ENCODE peak calls at places on chromosome 14, in five cellular contexts. One of them, this sample, is unnamed.

GRCh38 chr14:101116065-101116464 is 212.5 kb upstream of the RTL1 start:
- DNase-seq in endothelial cell of umbilical vein: no peak
- DNase-seq in H1: peak; percentile 43
- DNase-seq in HCT116: no peak
- DNase-seq in HepG2: no peak
- DNase-seq in this sample: no peak

GRCh38 chr14:21049263-21049662 is 7.1 kb downstream of the RNASE7 start:
- DNase-seq in endothelial cell of umbilical vein: no peak
- DNase-seq in H1: no peak
- DNase-seq in HCT116: no peak
- DNase-seq in HepG2: no peak
- DNase-seq in this sample: no peak

GRCh38 chr14:58540693-58541092 is 97.1 kb upstream of the DACT1 start:
- DNase-seq in endothelial cell of umbilical vein: no peak
- DNase-seq in H1: no peak
- DNase-seq in HCT116: no peak
- DNase-seq in HepG2: no peak
- DNase-seq in this sample: no peak

GRCh38 chr14:80955434-80955939 is at the start of gene TSHR:
- DNase-seq in endothelial cell of umbilical vein: no peak
- DNase-seq in H1: peak; percentile 70
- DNase-seq in HCT116: no peak
- DNase-seq in HepG2: no peak
- DNase-seq in this sample: no peak

GRCh38 chr14:29169408-29169807 is 402.8 kb downstream of the FOXG1 start:
- DNase-seq in endothelial cell of umbilical vein: no peak
- DNase-seq in H1: no peak
- DNase-seq in HCT116: no peak
- DNase-seq in HepG2: no peak
- DNase-seq in this sample: no peak

GRCh38 chr14:59964251-59965007 is 44.5 kb downstream of the LRRC9 start:
- DNase-seq in endothelial cell of umbilical vein: no peak
- DNase-seq in H1: no peak
- DNase-seq in HCT116: no peak
- DNase-seq in HepG2: no peak
- DNase-seq in this sample: no peak

GRCh38 chr14:82313889-82314288 is 780.2 kb upstream of the SEL1L start:
- DNase-seq in endothelial cell of umbilical vein: no peak
- DNase-seq in H1: no peak
- DNase-seq in HCT116: no peak
- DNase-seq in HepG2: no peak
- DNase-seq in this sample: no peak

GRCh38 chr14:102481791-102482238 is 27.8 kb downstream of the ANKRD9 start:
- DNase-seq in endothelial cell of umbilical vein: no peak
- DNase-seq in H1: no peak
- DNase-seq in HCT116: peak; percentile 21
- DNase-seq in HepG2: peak; percentile 91
- DNase-seq in this sample: no peak

GRCh38 chr14:36767603-36768281 is 106.1 kb downstream of the PAX9 start:
- DNase-seq in endothelial cell of umbilical vein: no peak
- DNase-seq in H1: no peak
- DNase-seq in HCT116: no peak
- DNase-seq in HepG2: no peak
- DNase-seq in this sample: no peak

GRCh38 chr14:99055019-99055418 is 217.0 kb downstream of the BCL11B start:
- DNase-seq in endothelial cell of umbilical vein: no peak
- DNase-seq in H1: no peak
- DNase-seq in HCT116: no peak
- DNase-seq in HepG2: no peak
- DNase-seq in this sample: no peak

DNA sequence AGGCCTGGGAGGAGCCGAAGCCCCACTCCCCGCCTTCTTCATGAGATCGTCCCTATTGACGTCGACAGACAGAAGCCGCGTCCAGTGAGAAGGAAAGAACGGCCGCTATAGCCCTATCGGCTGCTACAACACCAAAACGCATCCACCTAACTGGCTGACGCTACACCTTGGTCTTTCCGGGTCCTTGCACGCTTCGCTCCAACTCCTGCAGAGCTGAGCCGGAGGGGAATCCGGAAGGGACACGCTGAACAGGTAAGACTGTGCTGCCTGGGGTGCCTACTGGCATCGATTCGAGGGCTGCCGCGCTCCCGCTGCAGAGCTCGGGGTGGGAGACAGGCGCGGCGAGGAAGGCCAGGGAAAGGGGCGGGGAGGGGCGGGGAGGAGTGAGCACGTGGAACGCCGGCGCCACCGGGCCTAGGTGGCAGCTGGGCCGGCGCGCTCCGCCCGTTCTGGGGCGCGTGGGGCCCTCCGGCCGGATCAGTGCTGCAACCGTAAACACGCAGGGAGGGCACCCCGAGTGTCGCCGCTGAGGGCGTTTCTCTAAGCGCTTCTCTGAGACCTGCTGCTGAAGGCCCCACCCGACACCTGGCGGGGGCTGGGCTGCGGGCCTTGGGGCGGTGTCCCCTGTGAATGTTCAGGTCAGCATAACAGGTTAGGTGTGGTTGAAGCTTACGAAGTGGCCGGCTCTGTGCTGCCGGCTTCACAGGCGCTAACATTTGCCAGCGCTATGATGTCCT is at the start of gene DCAF4:
- DNase-seq in endothelial cell of umbilical vein: peak; percentile 98
- DNase-seq in H1: peak; percentile 91
- DNase-seq in HCT116: peak; percentile 97
- DNase-seq in HepG2: peak; percentile 98
- DNase-seq in this sample: peak; percentile 98
- TF ChIP-seq POLR2A in endothelial cell of umbilical vein: no peak
- TF ChIP-seq POLR2A in H1: peak; percentile 59
- TF ChIP-seq POLR2A in HCT116: peak; percentile 15
- TF ChIP-seq POLR2A in HepG2: peak; percentile 87
- TF ChIP-seq POLR2A in this sample: no peak

DNA sequence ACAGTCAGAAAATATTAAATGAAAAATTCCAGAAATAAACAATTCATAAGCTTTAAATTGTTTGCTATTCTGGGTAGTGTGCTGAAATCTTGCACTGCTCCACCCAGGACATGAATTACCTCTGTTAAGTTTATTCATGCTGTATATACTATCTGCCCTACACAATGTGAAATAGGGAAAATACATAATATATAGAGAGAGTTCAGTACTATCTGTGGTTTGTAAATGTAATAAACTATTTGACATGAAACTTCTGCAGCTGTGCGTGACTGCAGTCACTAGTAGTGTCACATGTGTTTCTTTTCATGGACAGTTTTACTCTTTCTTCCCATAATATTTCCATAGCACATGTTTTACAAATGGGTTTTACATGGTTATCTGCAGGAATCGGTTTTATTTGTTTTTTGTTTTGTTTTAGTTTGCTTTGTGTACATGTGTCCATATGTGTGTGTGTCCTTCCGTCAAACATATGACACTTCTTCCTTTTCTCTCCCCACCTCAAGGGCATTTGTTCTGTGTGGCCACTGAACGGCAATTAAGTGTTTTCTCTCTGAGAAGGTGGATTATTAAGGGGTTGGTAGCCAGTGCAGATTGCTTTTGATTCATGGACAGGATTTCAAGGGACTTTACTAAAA is 1644.1 kb upstream of the FLRT2 start:
- DNase-seq in endothelial cell of umbilical vein: no peak
- DNase-seq in H1: no peak
- DNase-seq in HCT116: no peak
- DNase-seq in HepG2: no peak
- DNase-seq in this sample: no peak
- TF ChIP-seq MAX in endothelial cell of umbilical vein: no peak
- TF ChIP-seq MAX in H1: no peak
- TF ChIP-seq MAX in HCT116: no peak
- TF ChIP-seq MAX in HepG2: no peak
- TF ChIP-seq MAX in this sample: no peak

GRCh38 chr14:77058082-77058481 is 29.6 kb upstream of the IRF2BPL start:
- DNase-seq in endothelial cell of umbilical vein: no peak
- DNase-seq in H1: no peak
- DNase-seq in HCT116: no peak
- DNase-seq in HepG2: no peak
- DNase-seq in this sample: no peak

GRCh38 chr14:77052281-77053044 is 24.0 kb upstream of the IRF2BPL start:
- DNase-seq in endothelial cell of umbilical vein: no peak
- DNase-seq in H1: no peak
- DNase-seq in HCT116: no peak
- DNase-seq in HepG2: no peak
- DNase-seq in this sample: no peak

GRCh38 chr14:77055981-77056380 is 27.5 kb upstream of the IRF2BPL start:
- DNase-seq in endothelial cell of umbilical vein: no peak
- DNase-seq in H1: no peak
- DNase-seq in HCT116: no peak
- DNase-seq in HepG2: no peak
- DNase-seq in this sample: no peak

GRCh38 chr14:77051101-77051500 is 22.6 kb upstream of the IRF2BPL start:
- DNase-seq in endothelial cell of umbilical vein: no peak
- DNase-seq in H1: no peak
- DNase-seq in HCT116: no peak
- DNase-seq in HepG2: no peak
- DNase-seq in this sample: no peak

DNA sequence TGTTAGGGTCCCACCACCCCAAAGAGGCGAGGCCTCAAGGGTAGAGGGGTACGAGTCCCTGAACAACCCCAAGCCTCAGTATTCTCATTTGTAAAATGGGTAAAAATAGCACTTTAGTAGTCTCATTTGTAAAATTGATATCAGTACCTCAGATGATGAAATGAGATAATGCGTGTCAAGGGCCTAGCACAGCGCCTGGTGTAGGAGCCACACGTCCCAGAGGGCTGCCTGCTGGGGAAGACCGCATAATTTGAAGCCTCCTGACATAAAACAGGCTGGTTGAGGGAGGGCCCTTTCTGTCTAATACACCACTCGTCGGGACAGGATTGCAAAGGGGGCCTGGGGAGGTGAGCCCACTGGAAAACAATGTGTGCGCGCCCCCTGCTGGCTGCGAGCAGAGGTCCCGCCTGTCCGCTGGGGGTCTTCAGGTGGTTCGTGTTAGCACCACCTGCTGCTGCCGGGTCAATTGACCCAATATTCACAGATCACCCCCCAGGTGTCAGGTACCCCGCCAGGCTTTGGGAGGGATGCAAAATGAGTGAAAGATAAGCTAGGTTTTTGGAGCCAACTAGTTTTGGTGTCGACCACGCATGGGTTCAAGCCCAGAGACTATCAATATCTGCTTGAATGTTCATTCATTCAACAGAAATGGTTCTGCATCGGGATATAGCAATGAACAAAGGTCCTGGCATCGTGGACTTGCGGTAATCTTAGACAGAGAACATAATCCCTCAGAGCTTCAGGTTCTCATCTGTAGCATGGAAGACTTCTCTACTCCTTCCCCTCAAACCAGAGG is 24.7 kb upstream of the IRF2BPL start:
- DNase-seq in endothelial cell of umbilical vein: peak; percentile 81
- DNase-seq in H1: peak; percentile 93
- DNase-seq in HCT116: no peak
- DNase-seq in HepG2: peak; percentile 70
- DNase-seq in this sample: peak; percentile 92
- TF ChIP-seq POLR2A in endothelial cell of umbilical vein: no peak
- TF ChIP-seq POLR2A in H1: no peak
- TF ChIP-seq POLR2A in HCT116: no peak
- TF ChIP-seq POLR2A in HepG2: no peak
- TF ChIP-seq POLR2A in this sample: no peak

GRCh38 chr14:91305650-91306431 is 61.3 kb upstream of the GPR68 start:
- DNase-seq in endothelial cell of umbilical vein: no peak
- DNase-seq in H1: no peak
- DNase-seq in HCT116: no peak
- DNase-seq in HepG2: no peak
- DNase-seq in this sample: no peak

GRCh38 chr14:91302391-91302790 is 57.9 kb upstream of the GPR68 start:
- DNase-seq in endothelial cell of umbilical vein: no peak
- DNase-seq in H1: no peak
- DNase-seq in HCT116: no peak
- DNase-seq in HepG2: no peak
- DNase-seq in this sample: no peak

GRCh38 chr14:91303924-91304229 is 59.4 kb upstream of the GPR68 start:
- DNase-seq in endothelial cell of umbilical vein: no peak
- DNase-seq in H1: no peak
- DNase-seq in HCT116: no peak
- DNase-seq in HepG2: no peak
- DNase-seq in this sample: no peak

GRCh38 chr14:91300957-91301356 is 56.5 kb upstream of the GPR68 start:
- DNase-seq in endothelial cell of umbilical vein: no peak
- DNase-seq in H1: no peak
- DNase-seq in HCT116: no peak
- DNase-seq in HepG2: no peak
- DNase-seq in this sample: no peak

DNA sequence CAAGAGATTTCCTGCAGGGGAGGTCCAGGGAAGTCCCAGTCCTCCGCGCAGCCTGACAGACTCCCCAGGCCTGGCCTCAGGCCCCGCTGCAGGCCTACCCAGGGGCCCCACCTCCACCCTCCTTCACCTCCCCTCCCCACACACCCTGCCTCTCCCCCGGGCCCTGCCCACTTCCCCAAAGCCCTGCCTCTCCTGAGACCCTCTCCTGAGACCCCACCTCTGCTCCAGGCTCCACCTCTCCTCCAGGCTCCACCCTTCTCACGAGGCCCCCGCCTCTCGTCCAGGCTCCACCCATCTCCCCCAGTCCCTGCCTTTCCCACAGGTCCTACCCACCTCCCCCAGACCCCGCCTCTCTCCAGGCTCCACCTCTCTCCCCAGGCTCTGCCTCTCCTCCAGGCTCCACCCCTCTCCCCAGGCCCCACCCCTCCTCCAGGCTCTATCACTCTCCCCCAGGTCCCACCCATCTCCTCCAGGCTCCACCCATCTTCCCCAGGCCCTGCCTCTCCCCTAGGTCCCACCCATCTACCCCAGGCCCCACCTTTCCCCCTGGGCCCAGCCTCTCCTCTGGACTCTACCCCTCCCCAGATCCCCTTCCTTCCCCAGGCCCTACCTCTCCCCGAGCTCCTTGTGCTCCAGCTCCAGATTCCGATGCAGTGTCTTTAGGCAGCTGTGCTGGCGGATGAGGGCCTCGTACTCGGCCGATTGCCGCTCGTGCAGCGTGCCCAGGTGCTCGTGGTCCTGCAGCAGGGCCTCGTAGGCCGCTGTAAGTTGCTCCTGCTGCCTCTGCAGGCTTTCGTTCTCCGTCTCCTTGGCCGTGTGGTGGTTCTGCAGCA is 58.8 kb upstream of the GPR68 start:
- DNase-seq in endothelial cell of umbilical vein: peak; percentile 38
- DNase-seq in H1: peak; percentile 98
- DNase-seq in HCT116: peak; percentile 49
- DNase-seq in HepG2: peak; percentile 28
- DNase-seq in this sample: peak; percentile 78
- TF ChIP-seq MAX in endothelial cell of umbilical vein: no peak
- TF ChIP-seq MAX in H1: peak; percentile 97
- TF ChIP-seq MAX in HCT116: no peak
- TF ChIP-seq MAX in HepG2: no peak
- TF ChIP-seq MAX in this sample: no peak

GRCh38 chr14:87992720-87993484 is at the start of gene GALC:
- DNase-seq in endothelial cell of umbilical vein: peak; percentile 94
- DNase-seq in H1: peak; percentile 93
- DNase-seq in HCT116: no peak
- DNase-seq in HepG2: no peak
- DNase-seq in this sample: peak; percentile 83
- TF ChIP-seq POLR2A in endothelial cell of umbilical vein: peak; percentile 76
- TF ChIP-seq POLR2A in H1: peak; percentile 79
- TF ChIP-seq POLR2A in HCT116: no peak
- TF ChIP-seq POLR2A in HepG2: no peak
- TF ChIP-seq POLR2A in this sample: no peak

GRCh38 chr14:95620659-95621059 is 65.6 kb upstream of the TCL1B start:
- DNase-seq in endothelial cell of umbilical vein: no peak
- DNase-seq in H1: no peak
- DNase-seq in HCT116: no peak
- DNase-seq in HepG2: no peak
- DNase-seq in this sample: no peak
- TF ChIP-seq MAX in endothelial cell of umbilical vein: no peak
- TF ChIP-seq MAX in H1: no peak
- TF ChIP-seq MAX in HCT116: no peak
- TF ChIP-seq MAX in HepG2: no peak
- TF ChIP-seq MAX in this sample: no peak

This sample was measured in NB4.